ENCODE peak calls at places on chromosome 12, in ten cellular contexts. X, R, K, P, N, U, T, D, H and S are unnamed samples.

GRCh38 chr12:31431721-31432120 is 105.8 kb upstream of the SINHCAF start:
- DNase-seq in X (no peak), R (no peak), K (no peak), P (no peak), N (no peak), U (no peak), T (no peak), D (no peak), H (peak), S (no peak)

GRCh38 chr12:108689314-108690190 is 41.8 kb downstream of the CORO1C start:
- DNase-seq in X (no peak), R (no peak), K (no peak), P (peak), N (no peak), U (no peak), T (no peak), D (no peak), H (peak), S (no peak)

GRCh38 chr12:121005346-121005815 is 10.9 kb downstream of the C12orf43 start:
- DNase-seq in X (peak), R (peak), K (peak), P (peak), N (no peak), U (peak), T (peak), D (peak), H (peak), S (peak)

GRCh38 chr12:46904406-46905240 is 78.8 kb upstream of the SLC38A4 start:
- DNase-seq in X (no peak), R (no peak), K (no peak), P (no peak), N (no peak), U (no peak), T (no peak), D (no peak), H (no peak), S (no peak)

GRCh38 chr12:108173160-108173559 is 44.1 kb downstream of the WSCD2 start:
- DNase-seq in X (peak), R (no peak), K (no peak), P (no peak), N (no peak), U (no peak), T (no peak), D (no peak), H (no peak), S (no peak)

GRCh38 chr12:33061844-33062243 is 165.3 kb upstream of the PKP2 start:
- DNase-seq in X (no peak), R (no peak), K (no peak), P (no peak), N (no peak), U (no peak), T (no peak), D (no peak), H (no peak), S (no peak)

GRCh38 chr12:111819191-111820158 is 22.6 kb upstream of the MAPKAPK5 start:
- DNase-seq in X (no peak), R (no peak), K (no peak), P (no peak), N (no peak), U (no peak), T (no peak), D (no peak), H (no peak), S (no peak)

GRCh38 chr12:65891219-65891618 is 66.9 kb downstream of the HMGA2 start:
- DNase-seq in X (no peak), R (no peak), K (no peak), P (no peak), N (no peak), U (no peak), T (peak), D (no peak), H (peak), S (no peak)

GRCh38 chr12:2298556-2299195 is 245.9 kb downstream of the CACNA1C start:
- DNase-seq in X (no peak), R (no peak), K (no peak), P (no peak), N (no peak), U (no peak), T (no peak), D (no peak), H (no peak), S (no peak)

GRCh38 chr12:65818454-65819382 is 5.6 kb upstream of the HMGA2 start:
- DNase-seq in X (no peak), R (no peak), K (no peak), P (no peak), N (peak), U (no peak), T (peak), D (no peak), H (no peak), S (no peak)

GRCh38 chr12:121175383-121176119 is 34.4 kb upstream of the P2RX4 start:
- DNase-seq in X (no peak), R (no peak), K (no peak), P (no peak), N (no peak), U (no peak), T (no peak), D (no peak), H (peak), S (no peak)

GRCh38 chr12:121786441-121786825 is 7.1 kb downstream of the RHOF start:
- DNase-seq in X (no peak), R (no peak), K (no peak), P (peak), N (no peak), U (no peak), T (peak), D (peak), H (peak), S (peak)

GRCh38 chr12:19153396-19153795 is 23.9 kb downstream of the PLEKHA5 start:
- DNase-seq in X (no peak), R (no peak), K (no peak), P (no peak), N (no peak), U (no peak), T (no peak), D (no peak), H (no peak), S (no peak)

GRCh38 chr12:3753549-3754284 is 808 bp upstream of the CRACR2A start:
- DNase-seq in X (peak), R (no peak), K (no peak), P (peak), N (no peak), U (no peak), T (peak), D (no peak), H (peak), S (peak)

GRCh38 chr12:3869860-3870259 is 3.3 kb downstream of the PARP11 start:
- DNase-seq in X (no peak), R (no peak), K (no peak), P (peak), N (no peak), U (no peak), T (no peak), D (no peak), H (no peak), S (no peak)

GRCh38 chr12:89354630-89354931 is 2.3 kb upstream of the DUSP6 start:
- DNase-seq in X (no peak), R (no peak), K (no peak), P (no peak), N (no peak), U (no peak), T (no peak), D (no peak), H (no peak), S (no peak)

GRCh38 chr12:3931206-3931605 is 58.0 kb upstream of the PARP11 start:
- DNase-seq in X (no peak), R (no peak), K (no peak), P (no peak), N (no peak), U (no peak), T (no peak), D (no peak), H (no peak), S (no peak)

GRCh38 chr12:91347686-91348085 is 165.1 kb upstream of the DCN start:
- DNase-seq in X (no peak), R (no peak), K (no peak), P (no peak), N (no peak), U (no peak), T (no peak), D (no peak), H (no peak), S (no peak)

GRCh38 chr12:58593557-58594304 is 326.6 kb downstream of the LRIG3 start:
- DNase-seq in X (no peak), R (no peak), K (no peak), P (no peak), N (no peak), U (no peak), T (no peak), D (no peak), H (peak), S (no peak)

GRCh38 chr12:118288174-118288573 is 84.5 kb downstream of the TAOK3 start:
- DNase-seq in X (no peak), R (no peak), K (no peak), P (no peak), N (no peak), U (no peak), T (no peak), D (no peak), H (no peak), S (no peak)

GRCh38 chr12:21627924-21628323 is 23.3 kb upstream of the GYS2 start:
- DNase-seq in X (no peak), R (no peak), K (no peak), P (no peak), N (no peak), U (no peak), T (no peak), D (no peak), H (no peak), S (no peak)

GRCh38 chr12:128844031-128844635 is 9.1 kb upstream of the GLT1D1 start:
- DNase-seq in X (peak), R (no peak), K (no peak), P (peak), N (no peak), U (no peak), T (no peak), D (no peak), H (no peak), S (no peak)

GRCh38 chr12:112130461-112130998 is 5.2 kb downstream of the TRAFD1 start:
- DNase-seq in X (no peak), R (no peak), K (no peak), P (no peak), N (no peak), U (no peak), T (no peak), D (no peak), H (no peak), S (no peak)

GRCh38 chr12:113456761-113457160 is 14.9 kb downstream of the LHX5 start:
- DNase-seq in X (no peak), R (no peak), K (no peak), P (no peak), N (no peak), U (no peak), T (no peak), D (no peak), H (no peak), S (no peak)

GRCh38 chr12:89709994-89710872 is 1.6 kb upstream of the ATP2B1 start:
- DNase-seq in X (peak), R (no peak), K (no peak), P (peak), N (no peak), U (peak), T (peak), D (no peak), H (peak), S (peak)

GRCh38 chr12:104630230-104630670 is 173.5 kb downstream of the CHST11 start:
- DNase-seq in X (no peak), R (no peak), K (no peak), P (no peak), N (no peak), U (no peak), T (no peak), D (no peak), H (no peak), S (no peak)

GRCh38 chr12:95118138-95118787 is 44.8 kb upstream of the NR2C1 start:
- DNase-seq in X (no peak), R (no peak), K (no peak), P (no peak), N (peak), U (no peak), T (peak), D (peak), H (peak), S (peak)

GRCh38 chr12:26789731-26790644 is 43.0 kb downstream of the ITPR2 start:
- DNase-seq in X (no peak), R (no peak), K (no peak), P (no peak), N (no peak), U (no peak), T (peak), D (no peak), H (peak), S (peak)

GRCh38 chr12:105382771-105383632 is 52.5 kb downstream of the C12orf75 start:
- DNase-seq in X (peak), R (peak), K (no peak), P (peak), N (peak), U (no peak), T (peak), D (peak), H (peak), S (no peak)

GRCh38 chr12:132211811-132212210 is 67.6 kb downstream of the NOC4L start:
- DNase-seq in X (no peak), R (no peak), K (no peak), P (no peak), N (no peak), U (no peak), T (no peak), D (no peak), H (no peak), S (no peak)

GRCh38 chr12:30795660-30796507 is 41.1 kb upstream of the CAPRIN2 start:
- DNase-seq in X (peak), R (peak), K (no peak), P (peak), N (peak), U (peak), T (peak), D (peak), H (peak), S (peak)

GRCh38 chr12:47068539-47068938 is 10.9 kb upstream of the PCED1B start:
- DNase-seq in X (peak), R (no peak), K (no peak), P (no peak), N (no peak), U (no peak), T (no peak), D (no peak), H (peak), S (peak)

GRCh38 chr12:124392271-124392990 is 97.5 kb downstream of the RFLNA start:
- DNase-seq in X (peak), R (no peak), K (no peak), P (peak), N (no peak), U (no peak), T (peak), D (no peak), H (peak), S (peak)

GRCh38 chr12:49342914-49343731 is 3.6 kb upstream of the DNAJC22 start:
- DNase-seq in X (peak), R (no peak), K (no peak), P (peak), N (no peak), U (peak), T (no peak), D (no peak), H (no peak), S (no peak)

GRCh38 chr12:54394281-54394719 is 9.8 kb upstream of the ZNF385A start:
- DNase-seq in X (peak), R (no peak), K (no peak), P (peak), N (no peak), U (peak), T (peak), D (peak), H (peak), S (no peak)

GRCh38 chr12:19657401-19657800 is 218.1 kb downstream of the AEBP2 start:
- DNase-seq in X (no peak), R (no peak), K (no peak), P (no peak), N (no peak), U (no peak), T (peak), D (no peak), H (peak), S (no peak)

GRCh38 chr12:64946132-64946829 is 121.8 kb downstream of the TBC1D30 start:
- DNase-seq in X (no peak), R (peak), K (no peak), P (no peak), N (no peak), U (no peak), T (no peak), D (no peak), H (peak), S (peak)